ENCODE peak calls at places on chromosomes 2 and 18, in five cellular contexts. Z, A, W, G and S are unnamed samples.

GRCh38 chr2:67502346-67503065 is 105.4 kb downstream of the ETAA1 start:
- DNase-seq in Z (no peak), A (no peak), W (no peak), G (no peak), S (peak)

GRCh38 chr18:73615506-73615905 is 532.1 kb downstream of the FBXO15 start:
- DNase-seq in Z (no peak), A (no peak), W (no peak), G (no peak), S (no peak)

GRCh38 chr2:112870851-112871830 is 34.6 kb upstream of the IL1B start:
- DNase-seq in Z (no peak), A (no peak), W (no peak), G (no peak), S (no peak)

GRCh38 chr2:14642499-14642898 is 10.0 kb downstream of the LRATD1 start:
- DNase-seq in Z (no peak), A (no peak), W (no peak), G (peak), S (no peak)

GRCh38 chr2:201246280-201246679 is 14.1 kb upstream of the CASP8 start:
- DNase-seq in Z (no peak), A (no peak), W (no peak), G (no peak), S (no peak)

GRCh38 chr2:112881217-112882000 is 29.6 kb upstream of the IL37 start:
- DNase-seq in Z (peak), A (no peak), W (no peak), G (no peak), S (peak)

GRCh38 chr2:159475793-159476192 is 140.6 kb downstream of the BAZ2B start:
- DNase-seq in Z (no peak), A (no peak), W (no peak), G (peak), S (no peak)

GRCh38 chr2:6310186-6310909 is 555.4 kb downstream of the CMPK2 start:
- DNase-seq in Z (no peak), A (no peak), W (no peak), G (no peak), S (no peak)

GRCh38 chr2:85949280-85949679 is 60.5 kb upstream of the ST3GAL5 start:
- DNase-seq in Z (no peak), A (peak), W (no peak), G (no peak), S (no peak)

GRCh38 chr2:69221512-69221911 is 165.5 kb downstream of the GFPT1 start:
- DNase-seq in Z (no peak), A (no peak), W (no peak), G (no peak), S (no peak)

GRCh38 chr2:209911486-209911885 is 91.0 kb upstream of the RPE start:
- DNase-seq in Z (no peak), A (no peak), W (no peak), G (no peak), S (no peak)

GRCh38 chr2:173657996-173658717 is 303.5 kb downstream of the CDCA7 start:
- DNase-seq in Z (no peak), A (no peak), W (no peak), G (no peak), S (peak)

GRCh38 chr2:14516844-14517243 is 115.7 kb upstream of the LRATD1 start:
- DNase-seq in Z (peak), A (no peak), W (no peak), G (no peak), S (peak)

GRCh38 chr2:96679843-96680242 is 37.3 kb downstream of the FER1L5 start:
- DNase-seq in Z (no peak), A (peak), W (no peak), G (no peak), S (peak)

GRCh38 chr18:64052772-64053171 is 82.9 kb downstream of the SERPINB8 start:
- DNase-seq in Z (no peak), A (no peak), W (no peak), G (no peak), S (no peak)

GRCh38 chr18:64053246-64053645 is 83.4 kb downstream of the SERPINB8 start:
- DNase-seq in Z (no peak), A (no peak), W (no peak), G (no peak), S (no peak)

DNA sequence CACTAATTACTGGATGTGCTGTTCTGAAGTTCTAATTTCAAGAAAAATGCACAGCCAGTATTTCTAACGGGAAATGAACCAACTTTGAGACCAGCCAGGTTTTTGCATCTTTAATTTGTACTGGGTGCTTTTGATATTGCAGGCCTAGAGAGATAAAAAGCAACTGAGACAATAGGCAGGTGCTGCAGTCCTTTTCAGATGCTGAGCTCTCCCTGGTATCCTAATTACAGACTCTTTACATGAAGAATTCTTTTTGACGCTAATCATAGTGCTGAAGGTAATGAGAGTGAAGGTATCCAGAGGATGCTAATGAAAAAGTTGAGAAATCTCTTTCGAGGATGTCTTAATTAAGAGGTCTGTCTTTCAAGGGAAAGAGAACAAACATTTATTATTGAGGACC is 85.1 kb downstream of the SERPINB8 start:
- DNase-seq in Z (no peak), A (no peak), W (no peak), G (no peak), S (no peak)
- H3K4me3 ChIP-seq in Z (no peak), A (no peak), W (no peak), G (no peak), S (no peak)

DNA sequence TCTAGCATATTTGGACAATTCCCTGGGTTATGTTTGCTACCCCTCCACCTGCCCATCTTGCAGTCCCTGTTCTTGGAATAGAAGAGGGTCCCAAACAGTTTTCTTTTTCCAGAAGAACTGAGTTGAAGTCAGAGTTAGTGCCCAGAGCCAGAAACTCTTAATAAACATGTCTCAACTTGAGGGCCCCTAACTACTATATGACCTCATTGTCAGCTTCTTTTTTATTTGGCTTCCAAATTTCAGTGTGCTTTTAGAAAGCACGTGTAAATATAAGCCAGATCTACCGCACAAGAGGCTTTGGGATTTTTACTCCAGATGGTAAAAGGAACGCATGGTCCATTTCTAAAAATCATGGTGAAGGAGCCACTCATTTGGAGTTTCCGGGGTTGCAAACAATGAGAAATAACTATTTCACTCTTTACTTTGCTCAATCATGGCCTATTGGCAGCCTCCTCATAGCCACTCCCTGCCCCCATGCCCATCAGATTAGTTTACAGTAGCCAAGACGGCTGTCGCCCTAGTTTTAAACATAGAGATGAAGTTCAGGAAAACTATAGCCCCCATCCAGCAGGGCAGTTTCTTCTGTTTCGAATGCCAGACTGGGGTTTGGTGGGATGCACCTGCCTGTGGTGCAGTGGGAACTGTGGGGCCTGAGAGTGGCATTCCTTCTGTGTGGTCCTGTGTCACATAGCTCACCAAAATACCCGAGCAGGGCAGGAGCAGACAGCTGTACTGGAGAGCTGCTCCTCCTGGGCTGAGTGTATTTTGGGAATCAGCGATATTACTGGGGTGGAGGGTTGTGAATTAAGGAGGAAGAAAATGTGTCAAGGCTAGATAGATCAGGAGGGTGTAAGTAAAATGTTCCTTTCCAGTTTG is 1.7 kb downstream of the MAPRE3 start:
- DNase-seq in Z (no peak), A (peak), W (no peak), G (no peak), S (no peak)
- TF ChIP-seq CTCF in Z (no peak), A (no peak), W (no peak), G (no peak), S (no peak)

DNA sequence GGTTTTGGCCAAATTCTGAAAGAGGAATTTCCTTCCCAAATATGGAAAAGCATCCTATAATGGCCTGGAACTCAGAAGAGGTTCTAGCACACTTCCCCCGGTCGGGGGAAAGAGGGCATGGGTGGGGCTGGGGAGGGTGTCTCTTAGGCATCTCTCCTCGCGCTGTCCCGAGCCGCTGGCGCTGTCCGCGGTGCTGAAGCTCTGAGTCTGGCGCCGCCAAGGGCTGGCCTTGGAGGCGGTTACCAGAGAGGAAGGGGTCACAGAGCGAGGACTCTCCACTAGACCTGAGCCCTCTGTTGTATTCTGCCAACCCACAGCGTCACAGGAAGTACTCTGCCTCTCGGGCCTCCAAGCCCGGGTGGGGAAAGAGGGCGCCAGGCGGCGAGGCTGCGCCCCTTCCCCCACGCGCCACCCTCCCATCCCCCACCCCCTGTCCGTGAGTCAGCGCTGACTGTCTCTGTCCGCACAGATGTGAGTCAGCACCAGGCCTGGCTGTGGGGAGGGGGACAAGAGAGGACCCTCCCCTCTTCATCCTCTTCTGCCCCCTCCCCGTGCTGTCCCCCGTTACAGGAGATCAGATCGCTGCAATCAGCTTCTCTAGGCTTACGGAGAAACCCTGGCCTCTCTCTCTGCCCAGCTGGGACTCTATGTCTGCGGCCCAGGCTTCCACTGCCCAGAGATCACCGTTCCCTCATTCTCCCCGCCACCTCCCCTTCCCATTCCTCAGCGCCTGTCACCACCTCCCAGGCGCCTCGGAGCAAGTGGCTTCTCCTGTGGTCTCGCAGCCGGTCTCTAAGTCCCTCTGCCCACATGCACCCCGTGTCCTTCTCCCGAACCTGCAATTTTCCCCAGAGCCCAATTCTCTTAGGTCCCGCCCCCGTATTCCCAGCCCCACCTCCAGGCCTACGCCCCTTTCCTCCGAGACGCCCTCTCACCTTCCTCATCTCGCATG is 783 bp downstream of the PTPRN start:
- DNase-seq in Z (no peak), A (peak), W (no peak), G (peak), S (peak)
- H3K4me3 ChIP-seq in Z (no peak), A (no peak), W (no peak), G (peak), S (peak)

GRCh38 chr2:169672403-169672802 is 21.8 kb downstream of the CFAP210 start:
- DNase-seq in Z (no peak), A (no peak), W (no peak), G (no peak), S (no peak)

GRCh38 chr2:169673921-169674320 is 20.3 kb downstream of the CFAP210 start:
- DNase-seq in Z (no peak), A (no peak), W (no peak), G (no peak), S (no peak)

GRCh38 chr2:169673106-169673505 is 21.1 kb downstream of the CFAP210 start:
- DNase-seq in Z (no peak), A (no peak), W (no peak), G (no peak), S (no peak)

GRCh38 chr2:169676850-169677249 is 17.4 kb downstream of the CFAP210 start:
- DNase-seq in Z (no peak), A (no peak), W (no peak), G (no peak), S (no peak)

DNA sequence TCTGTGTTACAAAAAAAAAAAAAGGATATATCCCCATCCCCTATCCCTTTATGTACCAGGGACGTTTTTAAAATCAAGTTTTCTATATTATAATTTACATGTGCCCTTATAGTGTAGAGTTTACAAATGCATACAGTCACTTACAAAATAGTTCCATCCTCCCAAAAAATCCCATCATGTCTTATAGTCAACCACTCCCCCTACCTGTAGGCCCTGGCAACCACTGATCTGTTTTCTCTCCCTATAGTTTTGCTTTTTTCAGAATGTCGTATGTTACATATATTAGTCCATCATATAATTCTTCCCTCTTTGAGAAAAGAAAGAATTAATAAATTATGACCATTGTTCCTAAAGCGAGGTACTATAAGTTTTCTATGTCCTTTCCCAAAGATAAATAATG is 17.8 kb downstream of the CFAP210 start:
- DNase-seq in Z (no peak), A (peak), W (no peak), G (no peak), S (no peak)
- TF ChIP-seq CTCF in Z (peak), A (peak), W (no peak), G (peak), S (peak)

DNA sequence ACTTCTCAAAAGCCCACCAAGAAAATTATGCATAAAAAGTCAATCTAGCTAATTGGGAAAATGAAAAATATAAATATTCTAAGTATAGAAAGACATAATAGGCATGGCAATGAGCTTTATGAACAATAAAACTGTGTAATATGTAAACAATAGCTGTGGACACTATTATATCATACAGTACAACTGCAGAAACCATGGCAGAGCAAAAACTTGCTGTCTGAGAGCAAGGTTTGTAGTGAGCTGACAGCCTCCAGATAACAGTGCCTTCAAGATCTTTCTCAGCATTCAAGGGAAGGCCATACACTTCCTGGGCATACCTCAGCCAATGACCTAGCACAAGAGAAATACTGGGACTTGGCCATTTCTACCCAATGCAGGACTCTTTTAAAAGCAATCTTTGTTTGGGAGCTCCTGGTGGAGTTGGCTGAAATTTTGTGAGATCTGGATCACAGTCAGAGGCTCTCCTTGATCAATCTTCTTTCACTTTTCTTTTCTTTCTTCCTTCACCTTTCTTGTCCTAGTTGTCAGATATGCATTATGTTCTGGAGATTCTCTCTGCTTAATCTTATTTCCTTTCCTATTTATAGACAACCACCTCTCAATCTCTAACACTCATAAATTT is 427.2 kb upstream of the UBE2E3 start:
- DNase-seq in Z (no peak), A (no peak), W (no peak), G (no peak), S (peak)
- H3K4me3 ChIP-seq in Z (no peak), A (no peak), W (no peak), G (no peak), S (no peak)

DNA sequence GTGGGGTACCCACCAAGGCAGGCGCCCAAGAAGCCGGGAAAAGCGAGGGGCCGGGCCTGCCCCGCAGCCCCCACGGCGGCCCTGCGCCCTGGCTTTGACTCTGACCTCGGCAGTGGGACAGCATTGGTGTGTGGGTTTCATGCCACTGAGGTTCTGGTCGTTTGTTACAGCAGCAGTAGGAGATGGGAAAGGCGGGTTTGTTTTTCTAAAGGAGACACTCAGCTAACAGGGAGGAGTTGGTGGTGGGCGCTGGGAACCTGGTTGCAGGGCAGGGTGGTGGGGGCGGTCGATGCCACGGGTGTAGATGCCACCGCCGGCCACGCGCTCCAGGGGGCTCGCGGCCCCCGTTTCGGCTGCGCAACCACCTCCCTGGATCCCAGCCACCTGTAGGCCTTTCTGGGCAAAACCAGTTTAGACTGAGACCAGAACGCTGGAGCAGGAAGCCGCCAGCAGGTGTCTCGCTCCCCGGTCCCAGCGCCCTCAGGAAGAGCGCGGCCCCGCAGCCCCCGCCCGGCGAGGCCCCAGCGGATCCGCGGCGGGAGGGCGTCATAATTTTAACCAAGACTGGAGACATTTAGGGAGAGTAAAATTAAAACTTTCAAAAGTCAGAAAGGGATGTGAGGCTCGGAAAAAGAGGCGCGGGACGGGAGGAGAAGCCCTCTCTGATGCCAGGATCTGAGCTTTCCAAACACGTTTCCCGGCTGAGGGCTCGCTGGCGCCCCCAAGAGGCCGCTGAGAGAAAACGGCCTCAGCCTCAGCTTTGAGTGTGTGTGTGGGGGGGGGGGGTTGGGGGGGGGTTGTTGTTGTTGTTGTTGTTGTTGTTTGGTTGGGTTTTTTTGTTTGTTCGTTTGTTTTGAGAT is 17.4 kb downstream of the CIDEA start:
- DNase-seq in Z (peak), A (peak), W (no peak), G (peak), S (peak)
- TF ChIP-seq CTCF in Z (peak), A (peak), W (peak), G (peak), S (peak)

DNA sequence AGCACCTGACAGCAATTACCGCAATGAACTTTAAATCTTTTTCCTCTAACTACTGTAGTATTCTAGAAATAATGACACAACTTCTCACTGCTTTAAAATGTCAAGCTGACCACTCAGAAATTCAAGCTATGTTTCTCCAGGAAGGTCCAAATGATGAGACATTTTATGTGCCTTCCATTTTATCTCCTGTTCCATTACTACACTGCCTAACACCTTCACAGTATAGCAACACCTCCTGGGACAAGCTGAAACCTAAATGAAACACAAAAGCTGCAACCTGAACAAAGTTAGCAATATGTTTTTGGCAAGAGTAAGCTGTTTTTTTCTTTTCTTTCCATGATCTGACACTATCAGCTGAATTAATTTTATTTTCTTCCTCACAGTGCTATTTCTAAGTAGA is 81.9 kb downstream of the IKZF2 start:
- DNase-seq in Z (no peak), A (no peak), W (no peak), G (no peak), S (no peak)
- H3K4me3 ChIP-seq in Z (no peak), A (no peak), W (no peak), G (no peak), S (no peak)

GRCh38 chr2:45889053-45889452 is 237.6 kb downstream of the PRKCE start:
- DNase-seq in Z (no peak), A (peak), W (no peak), G (peak), S (no peak)
- TF ChIP-seq CTCF in Z (no peak), A (peak), W (no peak), G (peak), S (peak)

DNA sequence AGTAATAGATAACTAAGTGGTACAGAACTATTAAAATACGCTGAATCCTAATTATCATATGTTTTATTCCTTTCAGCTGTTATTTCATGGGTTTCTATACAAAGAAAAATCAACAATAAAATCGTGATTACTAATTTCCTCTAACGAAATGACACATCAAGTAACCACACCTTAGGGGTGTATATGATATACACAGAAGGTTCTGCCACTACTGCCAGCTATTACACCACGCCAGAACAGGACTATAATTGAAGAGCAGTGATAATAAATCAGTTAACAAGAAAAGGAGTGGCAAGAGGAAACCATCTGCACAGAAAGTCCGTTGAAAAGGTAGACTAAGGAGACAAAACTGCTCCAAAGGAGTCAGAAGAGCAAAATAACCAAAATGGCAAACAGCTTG is 3.0 kb downstream of the FARSB start:
- DNase-seq in Z (no peak), A (no peak), W (no peak), G (no peak), S (no peak)
- H3K4me3 ChIP-seq in Z (no peak), A (no peak), W (no peak), G (no peak), S (no peak)